ENCODE peak calls at places on chromosomes 6 and 20, in five cellular contexts. L, O, P, U and M are unnamed samples.

GRCh38 chr6:53484409-53485280 is 60.3 kb downstream of the GCLC start:
- ATAC-seq in U (peak; percentile 63), L (peak; percentile 92), O (peak; percentile 39), P (peak; percentile 94), M (peak; percentile 66)

GRCh38 chr6:26538572-26538902 is 371 bp downstream of the HMGN4 start:
- ATAC-seq in L (peak; percentile 8), P (peak; percentile 1), O (no peak), U (no peak), M (no peak)

GRCh38 chr20:34708621-34709043 is 4.5 kb downstream of the TP53INP2 start:
- ATAC-seq in O (peak; percentile 15), L (no peak), P (peak; percentile 4), U (no peak), M (no peak)

GRCh38 chr6:109527989-109528388 is 45.0 kb upstream of the ZBTB24 start:
- ATAC-seq in L (no peak), O (no peak), U (no peak), P (no peak), M (no peak)

GRCh38 chr6:41939091-41939847 is 2.3 kb downstream of the CCND3 start:
- ATAC-seq in O (no peak), U (no peak), P (peak; percentile 3), L (peak; percentile 2), M (no peak)

GRCh38 chr20:62485062-62485700 is 9.4 kb upstream of the GATA5 start:
- ATAC-seq in L (peak; percentile 68), P (peak; percentile 57), U (peak; percentile 38), O (no peak), M (peak; percentile 24)

GRCh38 chr20:4297141-4297826 is 281.9 kb upstream of the RNF24 start:
- ATAC-seq in P (peak; percentile 52), U (no peak), L (peak; percentile 26), O (no peak), M (no peak)

GRCh38 chr20:62734881-62735280 is 26.2 kb downstream of the NTSR1 start:
- ATAC-seq in U (no peak), P (no peak), L (no peak), O (no peak), M (no peak)

GRCh38 chr6:33592595-33593413 is 12.7 kb upstream of the BAK1 start:
- ATAC-seq in O (peak; percentile 57), P (peak; percentile 3), L (peak; percentile 1), U (no peak), M (no peak)

GRCh38 chr20:49856904-49857303 is 44.3 kb downstream of the SLC9A8 start:
- ATAC-seq in U (no peak), L (no peak), O (no peak), P (no peak), M (no peak)

GRCh38 chr6:166462461-166463135 is 79.9 kb upstream of the MPC1 start:
- ATAC-seq in L (no peak), U (no peak), P (no peak), O (no peak), M (no peak)

GRCh38 chr6:79377830-79378460 is 143.5 kb upstream of the HMGN3 start:
- ATAC-seq in O (no peak), U (no peak), P (peak; percentile 28), L (no peak), M (no peak)

GRCh38 chr20:1472556-1473243 is 6.1 kb upstream of the NSFL1C start:
- ATAC-seq in L (peak; percentile 17), O (no peak), U (no peak), P (no peak), M (no peak)

GRCh38 chr20:32501709-32502108 is 83.4 kb downstream of the NOL4L start:
- ATAC-seq in P (no peak), U (no peak), O (peak; percentile 79), L (no peak), M (no peak)

GRCh38 chr6:89411019-89411268 is 1.1 kb downstream of the RRAGD start:
- ATAC-seq in O (no peak), P (peak; percentile 45), L (no peak), U (peak; percentile 27), M (no peak)

GRCh38 chr20:33791959-33792597 is 19.1 kb upstream of the CHMP4B start:
- ATAC-seq in O (peak; percentile 64), U (no peak), L (peak; percentile 64), P (no peak), M (no peak)

GRCh38 chr20:44212792-44213191 is 2.2 kb upstream of the OSER1 start:
- ATAC-seq in L (no peak), P (no peak), O (no peak), U (no peak), M (no peak)

GRCh38 chr6:166636191-166636938 is 9.3 kb upstream of the RPS6KA2 start:
- ATAC-seq in U (no peak), L (no peak), P (no peak), O (no peak), M (no peak)

GRCh38 chr6:157557541-157557940 is 176.6 kb downstream of the ZDHHC14 start:
- ATAC-seq in P (no peak), L (no peak), O (peak; percentile 64), U (no peak), M (no peak)

GRCh38 chr20:56872620-56873458 is 243.7 kb downstream of the TFAP2C start:
- ATAC-seq in U (no peak), L (no peak), O (no peak), P (no peak), M (no peak)

GRCh38 chr6:15265787-15266186 is 19.9 kb downstream of the JARID2 start:
- ATAC-seq in L (no peak), O (no peak), U (no peak), P (no peak), M (no peak)

GRCh38 chr6:75492769-75493168 is 831 bp downstream of the FILIP1 start:
- ATAC-seq in P (peak; percentile 58), U (peak; percentile 23), O (no peak), L (peak; percentile 51), M (no peak)

GRCh38 chr6:163180874-163181541 is 233.5 kb upstream of the QKI start:
- ATAC-seq in U (peak; percentile 94), O (no peak), P (peak; percentile 99), L (peak; percentile 87), M (peak; percentile 74)

GRCh38 chr20:41119593-41120561 is 17.5 kb upstream of the PLCG1 start:
- ATAC-seq in L (no peak), O (no peak), P (no peak), U (no peak), M (no peak)

GRCh38 chr20:43559588-43559987 is 761 bp downstream of the SGK2 start:
- ATAC-seq in O (no peak), P (no peak), U (no peak), L (no peak), M (no peak)

GRCh38 chr20:32149566-32150170 is 40.2 kb downstream of the TM9SF4 start:
- ATAC-seq in U (no peak), P (no peak), O (no peak), L (no peak), M (no peak)

GRCh38 chr20:49179368-49180277 is 8.5 kb downstream of the STAU1 start:
- ATAC-seq in P (peak; percentile 73), O (peak; percentile 62), U (peak; percentile 58), L (no peak), M (no peak)